ENCODE peak calls at places on chromosomes 4 and X, in ten cellular contexts. S is IMR-90, L is vagina, Y is lower lobe of right lung, J is SK-N-SH, H is tibial nerve, O is cardiac muscle cell, G is right lobe of liver, X is mammary epithelial cell, N is PC-3. Q is an unnamed sample. For H3K4me1, the result is how much of the 10 kb centered on the place peaks cover.

GRCh38 chr4:141921293-141921692 is 284.9 kb downstream of the IL15 start:
- DNase-seq in S (no peak), L (no peak), Y (no peak), J (no peak), H (no peak), O (no peak), G (no peak), X (no peak), N (no peak), Q (no peak)

GRCh38 chr4:112633477-112634235 is 3.1 kb downstream of the ZGRF1 start:
- DNase-seq in S (peak), L (no peak), Y (no peak), J (peak), H (no peak), O (peak), G (no peak), X (peak), N (peak), Q (no peak)

GRCh38 chr4:150033937-150034336 is 44.3 kb upstream of the DCLK2 start:
- DNase-seq in S (peak), L (no peak), Y (no peak), J (no peak), H (no peak), O (no peak), G (no peak), X (peak), N (peak), Q (no peak)

GRCh38 chr4:2091990-2092652 is 33.0 kb downstream of the NAT8L start:
- DNase-seq in S (no peak), L (peak), Y (no peak), J (no peak), H (no peak), O (no peak), G (no peak), X (no peak), N (no peak), Q (no peak)

GRCh38 chr4:124318292-124318691 is 394.2 kb downstream of the ANKRD50 start:
- DNase-seq in S (no peak), L (no peak), Y (no peak), J (no peak), H (no peak), O (no peak), G (no peak), X (no peak), N (no peak), Q (no peak)

GRCh38 chrX:131675596-131676194 is 131.8 kb downstream of the OR13H1 start:
- DNase-seq in S (peak), L (no peak), Y (no peak), J (peak), H (no peak), O (peak), G (no peak), X (peak), N (peak), Q (no peak)

GRCh38 chr4:157052429-157053040 is 23.4 kb upstream of the GLRB start:
- DNase-seq in S (no peak), L (no peak), Y (no peak), J (no peak), H (peak), O (no peak), G (no peak), X (no peak), N (no peak), Q (no peak)

GRCh38 chr4:124262211-124263179 is 450.0 kb downstream of the ANKRD50 start:
- DNase-seq in S (peak), L (no peak), Y (peak), J (peak), H (peak), O (peak), G (peak), X (peak), N (peak), Q (peak)

GRCh38 chr4:176467011-176467410 is 147.2 kb downstream of the SPCS3 start:
- DNase-seq in S (peak), L (no peak), Y (no peak), J (no peak), H (no peak), O (no peak), G (no peak), X (no peak), N (no peak), Q (no peak)

GRCh38 chr4:131091896-131092295 is 1995.9 kb downstream of the C4orf33 start:
- DNase-seq in S (peak), L (no peak), Y (no peak), J (peak), H (no peak), O (peak), G (no peak), X (peak), N (peak), Q (no peak)

DNA sequence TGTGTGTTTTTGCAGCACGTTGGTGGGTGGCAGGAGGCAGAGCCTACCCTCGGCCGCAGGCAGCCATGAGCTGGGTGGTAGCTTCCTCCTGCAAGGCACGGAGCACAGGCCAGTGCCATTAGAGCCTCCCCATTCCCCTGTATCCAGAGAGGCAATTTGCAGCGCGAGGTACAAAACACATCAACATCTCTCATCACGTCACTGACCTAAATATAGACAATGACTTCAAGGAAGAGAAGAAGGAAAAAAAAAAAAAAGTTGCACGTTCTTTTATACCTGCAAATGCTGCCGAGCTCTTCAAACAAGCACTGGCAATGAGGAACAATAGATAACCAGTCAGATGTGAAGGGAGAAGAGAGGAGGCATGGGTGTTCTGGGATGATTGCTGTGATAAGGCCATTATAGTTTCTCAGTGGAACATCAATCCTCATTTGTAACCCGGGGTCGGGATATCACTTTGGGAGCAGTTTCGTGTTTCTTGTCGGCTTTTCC is 159.9 kb downstream of the MGST2 start:
- DNase-seq in S (no peak), L (no peak), Y (no peak), J (peak), H (no peak), O (peak), G (no peak), X (no peak), N (no peak), Q (no peak)
- H3K4me3 ChIP-seq in S (no peak), L (no peak), Y (no peak), J (no peak), H (no peak), O (no peak), G (no peak), X (no peak), N (no peak), Q (no peak)

GRCh38 chr4:14646831-14647230 is 355.4 kb upstream of the CPEB2 start:
- DNase-seq in S (no peak), L (no peak), Y (no peak), J (no peak), H (no peak), O (no peak), G (no peak), X (no peak), N (peak), Q (no peak)

GRCh38 chr4:14653338-14653737 is 348.9 kb upstream of the CPEB2 start:
- DNase-seq in S (no peak), L (no peak), Y (no peak), J (no peak), H (no peak), O (no peak), G (no peak), X (no peak), N (no peak), Q (no peak)

GRCh38 chr4:14644568-14645282 is 357.6 kb upstream of the CPEB2 start:
- DNase-seq in S (no peak), L (no peak), Y (no peak), J (no peak), H (no peak), O (no peak), G (no peak), X (no peak), N (no peak), Q (no peak)

GRCh38 chr4:14652522-14652921 is 349.8 kb upstream of the CPEB2 start:
- DNase-seq in S (no peak), L (no peak), Y (no peak), J (no peak), H (no peak), O (no peak), G (no peak), X (no peak), N (no peak), Q (no peak)

DNA sequence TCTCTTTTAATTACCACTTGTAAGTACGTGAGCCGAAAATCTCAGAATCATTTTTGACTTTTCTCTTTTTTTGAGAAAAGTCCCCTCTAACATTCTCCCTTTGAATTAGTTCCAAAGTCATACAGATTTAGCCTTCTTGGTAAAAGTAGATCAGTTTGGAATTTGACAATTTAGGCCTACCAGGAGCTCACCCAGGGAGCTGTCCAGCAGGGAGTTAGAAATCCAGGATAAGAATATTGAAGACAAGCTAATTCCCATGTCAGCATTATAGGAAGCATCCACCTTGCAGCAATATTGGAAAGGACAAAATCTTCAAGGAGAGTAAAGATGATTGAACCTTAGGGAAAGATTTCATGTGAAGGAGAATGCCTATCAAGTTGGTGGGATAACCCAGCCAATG is 352.2 kb upstream of the CPEB2 start:
- DNase-seq in S (peak), L (no peak), Y (no peak), J (no peak), H (no peak), O (peak), G (no peak), X (peak), N (peak), Q (no peak)
- H3K4me1 ChIP-seq in S (under half), L (under half), Y (under half), J (under half), H (under half), O (under half), G (under half), X (under half), N (under half), Q (under half)

GRCh38 chrX:68648960-68649359 is 1.5 kb downstream of the STARD8 start:
- DNase-seq in S (peak), L (no peak), Y (no peak), J (no peak), H (no peak), O (peak), G (no peak), X (no peak), N (peak), Q (no peak)

GRCh38 chrX:68654693-68655092 is 7.2 kb downstream of the STARD8 start:
- DNase-seq in S (no peak), L (no peak), Y (no peak), J (no peak), H (no peak), O (no peak), G (no peak), X (no peak), N (no peak), Q (no peak)

GRCh38 chrX:68650491-68650890 is 3.0 kb downstream of the STARD8 start:
- DNase-seq in S (peak), L (no peak), Y (no peak), J (no peak), H (no peak), O (no peak), G (no peak), X (peak), N (peak), Q (no peak)

GRCh38 chrX:68647156-68647957 is at the start of gene STARD8:
- DNase-seq in S (peak), L (no peak), Y (peak), J (peak), H (peak), O (peak), G (peak), X (peak), N (peak), Q (no peak)

GRCh38 chrX:68652327-68652930 is 5.0 kb downstream of the STARD8 start:
- DNase-seq in S (peak), L (no peak), Y (no peak), J (peak), H (no peak), O (no peak), G (no peak), X (no peak), N (no peak), Q (no peak)
- H3K27ac ChIP-seq in S (no peak), L (no peak), Y (no peak), J (no peak), H (no peak), O (no peak), G (no peak), X (no peak), N (no peak), Q (no peak)

GRCh38 chrX:48972214-48973164 is 845 bp upstream of the KCND1 start:
- DNase-seq in S (peak), L (no peak), Y (no peak), J (peak), H (peak), O (peak), G (no peak), X (no peak), N (peak), Q (peak)

GRCh38 chrX:48974033-48974432 is 2.4 kb upstream of the KCND1 start:
- DNase-seq in S (no peak), L (peak), Y (no peak), J (no peak), H (no peak), O (no peak), G (no peak), X (no peak), N (no peak), Q (no peak)

GRCh38 chrX:48969471-48969870 is 2.2 kb downstream of the KCND1 start:
- DNase-seq in S (no peak), L (no peak), Y (no peak), J (no peak), H (no peak), O (no peak), G (no peak), X (no peak), N (no peak), Q (no peak)

GRCh38 chrX:48974574-48974973 is 2.9 kb upstream of the KCND1 start:
- DNase-seq in S (no peak), L (no peak), Y (no peak), J (no peak), H (no peak), O (no peak), G (no peak), X (no peak), N (no peak), Q (no peak)

DNA sequence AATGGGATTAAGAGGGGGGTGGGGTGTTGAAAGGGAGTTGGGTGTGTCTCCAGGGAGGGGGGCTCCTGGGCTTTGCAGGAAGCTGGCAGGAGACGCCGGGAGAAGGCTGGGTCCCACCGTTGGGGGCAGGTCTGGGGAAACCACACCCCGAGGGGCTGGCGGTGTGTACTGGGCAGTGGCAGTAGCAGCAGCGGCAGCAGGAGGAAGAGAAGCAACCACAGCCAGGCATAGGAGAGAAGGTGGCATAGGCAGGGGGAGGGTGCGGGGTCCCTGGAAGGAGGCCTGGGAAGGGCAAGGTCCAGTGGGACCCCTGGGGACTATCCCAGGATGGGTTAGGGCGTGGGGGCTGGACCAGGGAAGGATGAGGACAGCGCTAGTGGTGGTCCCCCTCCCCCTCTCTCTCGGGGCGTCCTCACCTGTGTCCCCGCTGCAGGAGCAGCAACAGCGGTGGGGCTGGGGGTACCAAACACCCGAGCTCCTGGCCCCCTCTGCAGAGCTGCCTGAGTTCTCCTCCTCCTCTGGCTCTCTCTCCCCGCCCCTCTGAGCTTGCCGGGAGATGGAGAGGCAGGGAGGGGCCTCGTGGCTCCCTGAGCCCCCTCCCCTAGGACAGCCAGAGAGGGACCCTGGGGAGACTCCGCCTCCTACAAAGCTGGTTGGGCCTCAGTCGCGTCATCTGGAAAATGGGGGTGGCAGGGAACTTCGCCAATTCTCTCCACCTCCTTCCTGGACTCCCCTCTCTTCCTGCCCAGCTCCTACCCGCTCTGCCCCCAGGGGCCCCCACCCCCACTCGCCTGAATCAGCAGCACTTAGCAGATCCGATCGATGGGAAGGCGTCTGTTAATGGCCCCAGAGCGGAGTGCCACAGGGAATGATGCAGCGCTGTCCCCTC is at the start of gene KCND1:
- DNase-seq in S (peak), L (no peak), Y (no peak), J (peak), H (peak), O (peak), G (no peak), X (no peak), N (no peak), Q (peak)
- H3K4me3 ChIP-seq in S (peak), L (peak), Y (peak), J (peak), H (peak), O (peak), G (no peak), X (peak), N (no peak), Q (peak)

GRCh38 chr4:54149323-54149722 is 49.4 kb downstream of the GSX2 start:
- DNase-seq in S (no peak), L (no peak), Y (no peak), J (peak), H (no peak), O (no peak), G (no peak), X (no peak), N (no peak), Q (no peak)

GRCh38 chr4:54155936-54156335 is 56.0 kb downstream of the GSX2 start:
- DNase-seq in S (no peak), L (no peak), Y (no peak), J (no peak), H (no peak), O (no peak), G (no peak), X (peak), N (no peak), Q (no peak)

DNA sequence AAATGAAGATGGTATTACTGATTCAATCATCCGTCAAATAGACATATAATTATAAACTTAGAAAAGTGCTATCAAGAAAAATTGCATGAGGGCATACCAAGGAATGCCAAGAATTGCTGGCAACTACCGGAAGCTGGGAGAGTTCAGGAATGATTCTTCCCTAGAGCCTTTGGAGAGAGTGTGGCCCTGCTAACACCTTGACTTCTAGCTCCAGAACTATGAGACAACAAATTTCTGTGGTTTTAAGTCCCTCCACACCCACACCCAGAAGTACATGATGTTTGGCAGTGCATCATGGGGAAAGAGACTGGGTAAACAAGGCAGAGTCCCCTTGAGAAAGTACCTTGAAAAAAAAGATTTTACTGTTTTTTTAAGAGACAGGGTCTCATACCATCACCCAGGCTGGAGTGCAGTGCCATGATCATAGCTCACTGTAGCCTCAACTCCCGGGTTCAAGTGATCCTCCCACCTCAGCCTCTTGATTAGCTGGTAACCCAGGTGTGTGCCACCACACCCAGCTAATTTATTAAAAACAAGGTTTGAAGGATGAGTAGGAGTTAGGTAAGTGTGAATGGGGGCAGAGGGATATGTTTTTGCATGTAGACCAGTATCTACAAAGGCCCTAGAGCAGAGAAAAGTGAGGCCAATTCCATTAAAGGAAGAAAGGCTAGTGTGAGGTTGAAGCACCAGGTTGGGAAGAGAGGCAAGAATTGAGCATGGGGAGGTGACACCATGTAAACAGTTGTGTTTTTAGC is 53.1 kb downstream of the GSX2 start:
- DNase-seq in S (peak), L (no peak), Y (no peak), J (no peak), H (no peak), O (no peak), G (no peak), X (peak), N (peak), Q (no peak)
- H3K4me1 ChIP-seq in S (under half), L (under half), Y (under half), J (under half), H (under half), O (under half), G (under half), X (under half), N (under half), Q (under half)

DNA sequence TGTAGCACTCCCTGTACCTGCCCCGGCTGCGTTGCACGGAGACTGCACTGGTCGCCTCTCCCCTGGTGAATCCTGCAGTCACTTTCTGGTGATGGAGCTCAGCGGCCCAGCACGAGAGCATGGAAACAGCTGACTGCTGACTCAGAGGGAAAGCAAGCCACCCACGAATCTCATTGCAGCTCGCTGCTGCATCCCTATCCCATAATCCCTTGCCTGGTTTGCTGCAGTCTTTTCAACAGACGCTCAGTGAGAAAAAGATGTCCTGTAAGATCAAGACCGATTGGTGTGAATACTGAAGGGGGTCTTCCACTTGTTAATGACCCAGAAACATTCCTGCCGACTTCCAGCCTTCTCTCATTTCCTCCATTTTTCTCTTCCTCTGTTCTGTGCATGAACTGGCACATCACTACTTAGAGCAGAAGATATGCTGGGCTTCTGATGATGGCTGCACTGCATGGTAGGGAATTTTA is 52.9 kb downstream of the TRIM2 start:
- DNase-seq in S (peak), L (no peak), Y (no peak), J (peak), H (no peak), O (peak), G (no peak), X (no peak), N (no peak), Q (no peak)
- H3K27ac ChIP-seq in S (peak), L (peak), Y (no peak), J (peak), H (peak), O (no peak), G (no peak), X (no peak), N (no peak), Q (no peak)